ENCODE peak calls at places on chromosomes 1 and 21, in five cellular contexts. C is keratinocyte, Z is neural progenitor cell, O is fibroblast of lung, V is mammary epithelial cell. H is an unnamed sample. For H3K4me1, the result is how much of the 10 kb centered on the place peaks cover.

GRCh38 chr1:46677339-46677738 is 5.7 kb downstream of the TEX38 start:
- DNase-seq in C (no peak), Z (peak), O (no peak), V (no peak), H (no peak)

GRCh38 chr1:152902676-152903075 is 5.7 kb upstream of the IVL start:
- DNase-seq in C (no peak), Z (no peak), O (no peak), V (no peak), H (no peak)

GRCh38 chr1:19488136-19488535 is 2.8 kb upstream of the CAPZB start:
- DNase-seq in C (no peak), Z (no peak), O (no peak), V (no peak), H (peak)

GRCh38 chr1:218123968-218124367 is 161.1 kb upstream of the RRP15 start:
- DNase-seq in C (no peak), Z (peak), O (no peak), V (no peak), H (no peak)

GRCh38 chr1:93967276-93967675 is 58.0 kb upstream of the GCLM start:
- DNase-seq in C (no peak), Z (no peak), O (peak), V (no peak), H (no peak)

GRCh38 chr1:109370712-109371270 is 26.9 kb downstream of the SORT1 start:
- DNase-seq in C (peak), Z (no peak), O (peak), V (peak), H (peak)

GRCh38 chr1:31216016-31216415 is 23.7 kb downstream of the NKAIN1 start:
- DNase-seq in C (no peak), Z (peak), O (peak), V (peak), H (peak)

GRCh38 chr1:12556368-12556930 is 61.6 kb downstream of the DHRS3 start:
- DNase-seq in C (no peak), Z (peak), O (peak), V (no peak), H (peak)

GRCh38 chr1:152783095-152783494 is 3.0 kb upstream of the LCE1E start:
- DNase-seq in C (no peak), Z (no peak), O (no peak), V (peak), H (no peak)

GRCh38 chr1:18583326-18583941 is 47.2 kb upstream of the PAX7 start:
- DNase-seq in C (no peak), Z (no peak), O (no peak), V (no peak), H (peak)

GRCh38 chr1:178609015-178609414 is 96.1 kb downstream of the TEX35 start:
- DNase-seq in C (no peak), Z (no peak), O (peak), V (peak), H (peak)

GRCh38 chr21:36320421-36321324 is 676 bp downstream of the MORC3 start:
- DNase-seq in C (no peak), Z (no peak), O (peak), V (peak), H (peak)

GRCh38 chr1:33338495-33339211 is 17.8 kb upstream of the A3GALT2 start:
- DNase-seq in C (no peak), Z (peak), O (peak), V (peak), H (peak)

GRCh38 chr1:89603651-89604413 is 29.1 kb upstream of the LRRC8C start:
- DNase-seq in C (no peak), Z (no peak), O (peak), V (peak), H (peak)

GRCh38 chr1:168220470-168220871 is 5.3 kb upstream of the SFT2D2 start:
- DNase-seq in C (no peak), Z (no peak), O (no peak), V (no peak), H (no peak)

DNA sequence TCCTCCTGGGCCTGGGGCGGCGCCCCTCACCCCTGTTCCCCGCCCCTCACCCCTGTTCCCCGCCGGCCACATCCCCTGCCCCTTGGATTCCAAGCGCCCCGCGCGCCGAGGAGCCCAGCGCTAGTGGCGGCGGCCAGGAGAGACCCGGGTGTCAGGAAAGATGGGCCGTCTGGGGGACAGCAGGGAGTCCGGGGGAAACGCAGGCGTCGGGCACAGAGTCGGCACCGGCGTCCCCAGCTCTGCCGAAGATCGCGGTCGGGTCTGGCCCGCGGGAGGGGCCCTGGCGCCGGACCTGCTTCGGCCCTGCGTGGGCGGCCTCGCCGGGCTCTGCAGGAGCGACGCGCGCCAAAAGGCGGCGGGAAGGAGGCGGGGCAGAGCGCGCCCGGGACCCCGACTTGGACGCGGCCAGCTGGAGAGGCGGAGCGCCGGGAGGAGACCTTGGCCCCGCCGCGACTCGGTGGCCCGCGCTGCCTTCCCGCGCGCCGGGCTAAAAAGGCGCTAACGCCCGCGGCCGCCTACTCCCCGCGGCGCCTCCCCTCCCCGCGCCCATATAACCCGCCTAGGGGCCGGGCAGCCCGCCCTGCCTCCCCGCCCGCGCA is at the start of gene TP73:
- DNase-seq in C (no peak), Z (peak), O (peak), V (peak), H (peak)
- TF ChIP-seq EZH2 in C (no peak), Z (peak), O (no peak), V (no peak), H (no peak)

GRCh38 chr1:90726716-90727480 is 9.8 kb upstream of the BARHL2 start:
- DNase-seq in C (no peak), Z (peak), O (no peak), V (no peak), H (no peak)
- H3K4me1 ChIP-seq in C (under half), Z (under half), O (under half), V (under half), H (under half)

GRCh38 chr21:44712203-44713028 is 1.0 kb upstream of the TSPEAR start:
- DNase-seq in C (no peak), Z (no peak), O (no peak), V (no peak), H (no peak)
- TF ChIP-seq EZH2 in C (no peak), Z (no peak), O (peak), V (peak), H (peak)

GRCh38 chr1:235160965-235161684 is at the start of gene RBM34:
- DNase-seq in C (peak), Z (peak), O (peak), V (peak), H (peak)
- H3K4me1 ChIP-seq in C (under half), Z (under half), O (under half), V (under half), H (under half)

GRCh38 chr1:50717327-50717726 is 242.7 kb downstream of the FAF1 start:
- DNase-seq in C (no peak), Z (no peak), O (no peak), V (no peak), H (no peak)
- TF ChIP-seq EZH2 in C (no peak), Z (no peak), O (no peak), V (no peak), H (no peak)

GRCh38 chr21:42406201-42406601 is 2.5 kb downstream of the UBASH3A start:
- DNase-seq in C (no peak), Z (no peak), O (no peak), V (no peak), H (no peak)
- H3K4me1 ChIP-seq in C (under half), Z (under half), O (under half), V (under half), H (under half)

GRCh38 chr1:182786223-182787001 is 3.2 kb upstream of the NPL start:
- DNase-seq in C (peak), Z (peak), O (peak), V (peak), H (peak)
- TF ChIP-seq EZH2 in C (no peak), Z (no peak), O (no peak), V (no peak), H (no peak)

GRCh38 chr1:15038232-15039016 is 115.1 kb upstream of the TMEM51 start:
- DNase-seq in C (no peak), Z (peak), O (no peak), V (peak), H (peak)

GRCh38 chr1:15039901-15040300 is 113.6 kb upstream of the TMEM51 start:
- DNase-seq in C (no peak), Z (no peak), O (no peak), V (no peak), H (no peak)

GRCh38 chr1:15036101-15036500 is 117.4 kb upstream of the TMEM51 start:
- DNase-seq in C (no peak), Z (no peak), O (no peak), V (no peak), H (no peak)

GRCh38 chr1:15035236-15035635 is 118.3 kb upstream of the TMEM51 start:
- DNase-seq in C (no peak), Z (no peak), O (no peak), V (no peak), H (no peak)

DNA sequence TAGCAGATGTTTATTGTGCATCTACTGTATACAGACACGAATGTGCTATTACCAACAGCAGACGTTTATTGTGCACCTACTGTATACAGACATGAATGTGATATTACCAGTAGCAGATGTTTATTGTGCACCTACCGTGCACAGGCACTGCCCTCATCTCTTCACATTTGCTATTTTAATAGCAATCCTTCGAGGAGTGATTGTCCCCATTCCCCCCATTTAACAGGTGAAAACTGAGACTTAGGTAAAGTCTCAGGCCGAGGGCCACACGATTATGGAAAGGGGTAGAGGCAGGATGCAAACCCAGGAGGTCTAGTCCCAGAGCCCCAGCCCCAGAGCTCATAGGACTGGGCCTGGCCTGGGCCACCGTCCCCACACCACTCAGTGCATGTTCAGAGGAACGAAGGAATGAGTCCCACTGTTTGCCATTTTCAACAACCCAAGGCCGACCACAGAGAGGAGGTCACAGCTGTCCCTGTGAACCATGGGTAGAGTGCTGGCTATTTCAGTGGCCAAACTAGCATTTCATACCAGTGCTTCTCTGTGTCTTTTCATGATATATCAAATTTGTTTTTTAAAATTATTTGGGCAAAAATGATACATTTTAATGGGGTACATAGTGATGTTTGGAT is 114.4 kb upstream of the TMEM51 start:
- DNase-seq in C (no peak), Z (no peak), O (no peak), V (no peak), H (no peak)
- H3K4me1 ChIP-seq in C (under half), Z (under half), O (under half), V (under half), H (under half)

GRCh38 chr1:245388687-245389086 is 233.9 kb downstream of the KIF26B start:
- DNase-seq in C (no peak), Z (no peak), O (no peak), V (no peak), H (no peak)

GRCh38 chr1:245382981-245383380 is 228.2 kb downstream of the KIF26B start:
- DNase-seq in C (no peak), Z (no peak), O (no peak), V (no peak), H (no peak)

GRCh38 chr1:245383396-245384330 is 228.9 kb downstream of the KIF26B start:
- DNase-seq in C (no peak), Z (no peak), O (no peak), V (no peak), H (no peak)

GRCh38 chr1:245389878-245390277 is 235.1 kb downstream of the KIF26B start:
- DNase-seq in C (no peak), Z (no peak), O (no peak), V (no peak), H (peak)

DNA sequence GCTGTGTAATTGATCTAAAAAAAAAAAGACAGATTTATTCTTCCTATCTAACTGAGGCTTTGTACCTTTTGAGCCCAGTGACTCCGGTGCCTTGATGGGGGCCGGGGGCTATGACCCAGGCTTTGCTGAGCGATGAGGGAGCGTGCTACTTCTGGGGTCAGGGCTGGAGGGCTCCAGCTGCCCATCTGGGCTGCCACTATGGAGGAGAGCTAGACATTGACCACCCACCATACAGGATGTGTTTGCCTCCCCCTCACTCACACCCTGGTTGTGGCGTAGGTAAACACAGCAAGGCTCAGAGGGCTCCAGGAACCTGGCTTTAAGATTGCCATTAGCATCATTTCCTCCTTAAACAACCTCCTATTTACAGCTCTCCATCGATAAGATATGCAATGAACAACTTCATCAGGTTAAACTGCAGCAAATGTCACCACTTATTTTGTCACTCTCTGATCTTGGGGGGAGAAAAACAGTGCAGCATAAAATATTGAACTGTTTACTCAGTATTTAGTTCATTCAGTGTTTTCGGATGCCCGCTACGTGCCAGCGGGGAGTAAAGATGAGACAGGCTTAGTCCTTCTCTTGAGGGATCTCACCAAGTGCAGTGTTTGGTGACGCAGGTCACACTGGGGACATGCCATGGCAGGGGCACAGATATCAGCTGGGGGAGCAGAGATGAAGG is 231.7 kb downstream of the KIF26B start:
- DNase-seq in C (no peak), Z (no peak), O (no peak), V (no peak), H (no peak)
- TF ChIP-seq EZH2 in C (no peak), Z (no peak), O (no peak), V (no peak), H (no peak)

GRCh38 chr1:203508463-203508862 is 14.5 kb downstream of the OPTC start:
- DNase-seq in C (no peak), Z (peak), O (no peak), V (no peak), H (no peak)
- H3K4me1 ChIP-seq in C (under half), Z (under half), O (under half), V (under half), H (under half)

H was measured in GM23248.